ENCODE peak calls at places on chromosomes 4 and X, in five cellular contexts. One of them, this sample, is unnamed.

GRCh38 chr4:73856518-73856917 is 3.4 kb downstream of the PF4V1 start:
- DNase-seq in lung: no peak
- DNase-seq in neural progenitor cell: no peak
- DNase-seq in CD8-positive, alpha-beta T cell: no peak
- DNase-seq in mammary epithelial cell: no peak
- DNase-seq in this sample: no peak

GRCh38 chrX:96540111-96540631 is 144.5 kb upstream of the DIAPH2 start:
- DNase-seq in lung: no peak
- DNase-seq in neural progenitor cell: no peak
- DNase-seq in CD8-positive, alpha-beta T cell: no peak
- DNase-seq in mammary epithelial cell: no peak
- DNase-seq in this sample: no peak

GRCh38 chr4:8283631-8284121 is 14.1 kb downstream of the HTRA3 start:
- DNase-seq in lung: no peak
- DNase-seq in neural progenitor cell: no peak
- DNase-seq in CD8-positive, alpha-beta T cell: no peak
- DNase-seq in mammary epithelial cell: no peak
- DNase-seq in this sample: no peak

GRCh38 chr4:70722199-70722791 is 531 bp downstream of the RUFY3 start:
- DNase-seq in lung: no peak
- DNase-seq in neural progenitor cell: no peak
- DNase-seq in CD8-positive, alpha-beta T cell: no peak
- DNase-seq in mammary epithelial cell: no peak
- DNase-seq in this sample: peak; percentile 34

GRCh38 chr4:142563682-142564291 is 282.3 kb downstream of the INPP4B start:
- DNase-seq in lung: no peak
- DNase-seq in neural progenitor cell: no peak
- DNase-seq in CD8-positive, alpha-beta T cell: no peak
- DNase-seq in mammary epithelial cell: peak; percentile 55
- DNase-seq in this sample: no peak

GRCh38 chrX:35733879-35734278 is 64.3 kb upstream of the MAGEB16 start:
- DNase-seq in lung: no peak
- DNase-seq in neural progenitor cell: no peak
- DNase-seq in CD8-positive, alpha-beta T cell: no peak
- DNase-seq in mammary epithelial cell: no peak
- DNase-seq in this sample: no peak

GRCh38 chr4:94566420-94566819 is 114.7 kb downstream of the PDLIM5 start:
- DNase-seq in lung: no peak
- DNase-seq in neural progenitor cell: no peak
- DNase-seq in CD8-positive, alpha-beta T cell: no peak
- DNase-seq in mammary epithelial cell: no peak
- DNase-seq in this sample: no peak

GRCh38 chr4:19927381-19927780 is 324.3 kb upstream of the SLIT2 start:
- DNase-seq in lung: no peak
- DNase-seq in neural progenitor cell: no peak
- DNase-seq in CD8-positive, alpha-beta T cell: no peak
- DNase-seq in mammary epithelial cell: no peak
- DNase-seq in this sample: no peak

GRCh38 chrX:19174401-19175025 is 52.2 kb upstream of the ADGRG2 start:
- DNase-seq in lung: no peak
- DNase-seq in neural progenitor cell: no peak
- DNase-seq in CD8-positive, alpha-beta T cell: no peak
- DNase-seq in mammary epithelial cell: peak; percentile 71
- DNase-seq in this sample: no peak

GRCh38 chrX:119753639-119754257 is 4.6 kb upstream of the SOWAHD start:
- DNase-seq in lung: no peak
- DNase-seq in neural progenitor cell: peak; percentile 48
- DNase-seq in CD8-positive, alpha-beta T cell: peak; percentile 52
- DNase-seq in mammary epithelial cell: no peak
- DNase-seq in this sample: no peak

GRCh38 chrX:67544281-67544680 is 460 bp downstream of the AR start:
- DNase-seq in lung: no peak
- DNase-seq in neural progenitor cell: peak; percentile 67
- DNase-seq in CD8-positive, alpha-beta T cell: no peak
- DNase-seq in mammary epithelial cell: no peak
- DNase-seq in this sample: no peak

GRCh38 chrX:7062276-7062675 is 85.2 kb upstream of the STS start:
- DNase-seq in lung: no peak
- DNase-seq in neural progenitor cell: no peak
- DNase-seq in CD8-positive, alpha-beta T cell: no peak
- DNase-seq in mammary epithelial cell: no peak
- DNase-seq in this sample: no peak

DNA sequence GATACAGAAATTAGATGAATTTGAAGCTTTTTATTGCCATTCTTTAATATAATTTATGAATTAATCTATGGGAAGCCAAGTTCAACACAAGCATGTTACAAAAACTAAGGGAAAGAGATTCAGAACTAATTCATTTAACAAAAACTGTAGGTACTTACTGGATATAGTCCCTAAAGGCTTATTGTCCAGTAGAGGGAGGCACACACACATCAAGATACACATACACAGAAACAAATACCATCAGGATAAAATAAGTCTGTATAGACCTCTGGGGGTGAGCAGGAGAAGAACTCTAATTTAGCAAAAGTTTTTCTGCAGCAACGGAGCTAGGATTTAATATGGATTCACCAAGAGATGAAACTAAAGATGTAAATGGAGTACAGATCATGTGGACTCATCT is 83.0 kb upstream of the IL13RA1 start:
- DNase-seq in lung: no peak
- DNase-seq in neural progenitor cell: no peak
- DNase-seq in CD8-positive, alpha-beta T cell: no peak
- DNase-seq in mammary epithelial cell: peak; percentile 23
- DNase-seq in this sample: no peak
- TF ChIP-seq CTCF in lung: peak; percentile 11
- TF ChIP-seq CTCF in neural progenitor cell: peak; percentile 33
- TF ChIP-seq CTCF in CD8-positive, alpha-beta T cell: no peak
- TF ChIP-seq CTCF in mammary epithelial cell: peak; percentile 21
- TF ChIP-seq CTCF in this sample: no peak

GRCh38 chr4:26271703-26272102 is 49.1 kb upstream of the RBPJ start:
- DNase-seq in lung: no peak
- DNase-seq in neural progenitor cell: no peak
- DNase-seq in CD8-positive, alpha-beta T cell: no peak
- DNase-seq in mammary epithelial cell: no peak
- DNase-seq in this sample: no peak

GRCh38 chr4:26269038-26269437 is 51.8 kb upstream of the RBPJ start:
- DNase-seq in lung: no peak
- DNase-seq in neural progenitor cell: no peak
- DNase-seq in CD8-positive, alpha-beta T cell: no peak
- DNase-seq in mammary epithelial cell: no peak
- DNase-seq in this sample: no peak

GRCh38 chr4:26275261-26275660 is 45.6 kb upstream of the RBPJ start:
- DNase-seq in lung: no peak
- DNase-seq in neural progenitor cell: no peak
- DNase-seq in CD8-positive, alpha-beta T cell: no peak
- DNase-seq in mammary epithelial cell: no peak
- DNase-seq in this sample: no peak

GRCh38 chr4:26272654-26273307 is 48.0 kb upstream of the RBPJ start:
- DNase-seq in lung: no peak
- DNase-seq in neural progenitor cell: no peak
- DNase-seq in CD8-positive, alpha-beta T cell: no peak
- DNase-seq in mammary epithelial cell: no peak
- DNase-seq in this sample: no peak

DNA sequence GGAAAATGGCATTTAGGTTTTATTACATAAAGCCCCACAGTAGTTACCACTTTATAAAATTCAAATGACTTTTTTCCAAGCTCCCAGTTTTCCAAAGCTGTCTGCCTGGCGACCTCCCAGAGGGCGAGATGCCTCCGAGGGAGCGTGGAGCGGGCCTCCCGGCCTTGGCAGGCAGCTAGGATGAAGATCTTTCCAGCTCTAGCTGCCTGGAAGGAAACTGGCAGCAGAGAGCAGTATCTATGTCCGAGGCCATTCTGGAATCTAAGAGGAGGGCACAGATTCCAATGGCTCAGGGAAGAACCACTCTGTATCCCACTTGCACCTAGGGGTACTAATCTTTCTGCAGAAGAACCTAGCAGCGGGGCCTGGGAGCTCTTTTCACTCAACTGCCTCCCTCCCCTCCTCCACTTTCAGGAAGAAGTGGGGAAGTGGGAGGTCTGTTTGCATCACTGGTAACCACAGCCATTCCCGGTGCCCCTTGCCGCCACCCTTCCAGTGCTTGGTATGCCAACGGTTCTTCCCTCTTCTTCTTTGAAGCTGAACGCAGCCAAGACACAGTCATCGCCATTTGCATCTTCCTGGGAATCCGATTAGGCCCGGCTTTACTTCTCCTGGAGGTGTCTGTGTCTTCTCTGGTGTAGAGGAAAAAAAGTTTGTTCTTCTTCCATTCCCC is 47.4 kb upstream of the RBPJ start:
- DNase-seq in lung: peak; percentile 50
- DNase-seq in neural progenitor cell: peak; percentile 13
- DNase-seq in CD8-positive, alpha-beta T cell: no peak
- DNase-seq in mammary epithelial cell: no peak
- DNase-seq in this sample: no peak
- H3K27me3 ChIP-seq in lung: no peaks in the 10 kb centered on the region
- H3K27me3 ChIP-seq in neural progenitor cell: no peaks in the 10 kb centered on the region
- H3K27me3 ChIP-seq in CD8-positive, alpha-beta T cell: no peaks in the 10 kb centered on the region
- H3K27me3 ChIP-seq in mammary epithelial cell: no peaks in the 10 kb centered on the region
- H3K27me3 ChIP-seq in this sample: no peaks in the 10 kb centered on the region

GRCh38 chr4:100372432-100372831 is 145.4 kb downstream of the EMCN start:
- DNase-seq in lung: no peak
- DNase-seq in neural progenitor cell: peak; percentile 50
- DNase-seq in CD8-positive, alpha-beta T cell: no peak
- DNase-seq in mammary epithelial cell: no peak
- DNase-seq in this sample: no peak
- TF ChIP-seq CTCF in lung: no peak
- TF ChIP-seq CTCF in neural progenitor cell: peak; percentile 64
- TF ChIP-seq CTCF in CD8-positive, alpha-beta T cell: no peak
- TF ChIP-seq CTCF in mammary epithelial cell: peak; percentile 69
- TF ChIP-seq CTCF in this sample: peak; percentile 24

GRCh38 chr4:37245391-37245954 is 930 bp downstream of the NWD2 start:
- DNase-seq in lung: no peak
- DNase-seq in neural progenitor cell: peak; percentile 42
- DNase-seq in CD8-positive, alpha-beta T cell: no peak
- DNase-seq in mammary epithelial cell: no peak
- DNase-seq in this sample: no peak
- H3K27me3 ChIP-seq in lung: peaks cover 32% of the 10 kb centered on the region
- H3K27me3 ChIP-seq in neural progenitor cell: peaks cover 100% of the 10 kb centered on the region
- H3K27me3 ChIP-seq in CD8-positive, alpha-beta T cell: no peaks in the 10 kb centered on the region
- H3K27me3 ChIP-seq in mammary epithelial cell: peaks cover 14% of the 10 kb centered on the region
- H3K27me3 ChIP-seq in this sample: peaks cover 50% of the 10 kb centered on the region

GRCh38 chr4:2008671-2008920 is 178 bp downstream of the NELFA start:
- DNase-seq in lung: no peak
- DNase-seq in neural progenitor cell: no peak
- DNase-seq in CD8-positive, alpha-beta T cell: no peak
- DNase-seq in mammary epithelial cell: no peak
- DNase-seq in this sample: no peak
- TF ChIP-seq CTCF in lung: no peak
- TF ChIP-seq CTCF in neural progenitor cell: no peak
- TF ChIP-seq CTCF in CD8-positive, alpha-beta T cell: no peak
- TF ChIP-seq CTCF in mammary epithelial cell: no peak
- TF ChIP-seq CTCF in this sample: no peak

This sample was measured in CD4-positive, alpha-beta T cell.